ENCODE peak calls at places on chromosomes 16 and 17, in four cellular contexts. B is prostate gland, W is fibroblast of lung, I is heart left ventricle. U is an unnamed sample.

GRCh38 chr17:65099941-65100315 is 37.2 kb upstream of the RGS9 start:
- DNase-seq in B (no peak), I (peak; percentile 70), W (peak; percentile 86), U (peak; percentile 35)

GRCh38 chr17:57906910-57907309 is 48.3 kb downstream of the CUEDC1 start:
- DNase-seq in B (no peak), W (no peak), I (peak; percentile 14), U (peak; percentile 52)

GRCh38 chr17:42809250-42809649 is 10.6 kb downstream of the CNTD1 start:
- DNase-seq in W (peak; percentile 85), B (no peak), I (no peak), U (no peak)

GRCh38 chr17:27256225-27257030 is 37.5 kb upstream of the WSB1 start:
- DNase-seq in I (no peak), B (no peak), W (peak; percentile 82), U (no peak)

GRCh38 chr17:58268774-58269556 is 11.8 kb downstream of the MPO start:
- DNase-seq in W (no peak), B (no peak), I (no peak), U (no peak)

GRCh38 chr16:83344014-83344413 is 463.8 kb upstream of the HSBP1 start:
- DNase-seq in W (peak; percentile 93), B (no peak), I (no peak), U (no peak)

GRCh38 chr16:50360033-50360778 is 8.6 kb downstream of the BRD7 start:
- DNase-seq in W (peak; percentile 78), I (no peak), B (no peak), U (no peak)

GRCh38 chr16:49587051-49587450 is 213.4 kb downstream of the C16orf78 start:
- DNase-seq in B (no peak), W (no peak), I (no peak), U (no peak)

GRCh38 chr16:85347213-85347591 is 234.9 kb upstream of the CIBAR2 start:
- DNase-seq in B (peak; percentile 36), I (peak; percentile 50), W (no peak), U (peak; percentile 36)

GRCh38 chr16:87431926-87432325 is 39.8 kb downstream of the MAP1LC3B start:
- DNase-seq in W (peak; percentile 90), B (no peak), I (no peak), U (no peak)

GRCh38 chr16:58243528-58244004 is 45.7 kb upstream of the CSNK2A2 start:
- DNase-seq in B (no peak), W (no peak), I (no peak), U (no peak)

GRCh38 chr17:33228548-33228947 is 64.5 kb downstream of the ASIC2 start:
- DNase-seq in I (no peak), B (no peak), W (no peak), U (no peak)

GRCh38 chr17:67293251-67294203 is 48.5 kb upstream of the HELZ start:
- DNase-seq in W (peak; percentile 9), B (peak; percentile 43), I (peak; percentile 84), U (peak; percentile 84)

GRCh38 chr16:89369266-89369895 is 121.0 kb downstream of the ANKRD11 start:
- DNase-seq in W (no peak), B (no peak), I (no peak), U (peak; percentile 98)

GRCh38 chr16:15819046-15819445 is 37.8 kb downstream of the MYH11 start:
- DNase-seq in I (no peak), W (no peak), B (no peak), U (no peak)

GRCh38 chr16:11117576-11118211 is 138.3 kb downstream of the SOCS1 start:
- DNase-seq in I (no peak), B (no peak), W (no peak), U (no peak)

DNA sequence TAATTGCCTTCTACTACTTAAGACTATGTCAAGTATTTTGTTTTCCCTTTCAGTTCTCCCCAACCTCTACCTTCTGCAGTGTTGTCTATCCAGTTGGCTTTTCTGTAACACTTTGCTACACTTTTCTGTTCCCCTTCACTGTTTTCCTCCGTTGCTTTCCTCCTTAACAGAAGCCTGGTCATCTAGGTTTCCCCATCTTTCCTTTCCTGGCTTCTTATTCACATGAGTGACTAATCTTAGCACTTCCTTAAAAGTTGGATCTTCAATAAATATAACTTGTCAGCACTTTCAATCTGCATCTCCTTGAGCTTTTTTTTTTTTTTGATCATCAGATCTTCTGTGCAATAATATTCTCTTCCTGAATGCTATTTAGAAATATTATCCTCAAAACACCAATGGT is 2.8 kb upstream of the SLFN11 start:
- DNase-seq in I (no peak), B (no peak), W (no peak), U (no peak)
- H3K27me3 ChIP-seq in I (peaks cover 3% of the 10 kb centered on the region), B (no peaks in the 10 kb centered on the region), W (no peaks in the 10 kb centered on the region), U (no peaks in the 10 kb centered on the region)

GRCh38 chr17:49442051-49442450 is 27.4 kb upstream of the PHB1 start:
- DNase-seq in B (no peak), W (no peak), I (no peak), U (no peak)
- H3K27me3 ChIP-seq in B (no peaks in the 10 kb centered on the region), W (peaks cover 17% of the 10 kb centered on the region), I (peaks cover 21% of the 10 kb centered on the region), U (no peaks in the 10 kb centered on the region)

GRCh38 chr17:48600244-48601098 is 4.3 kb downstream of the HOXB6 start:
- DNase-seq in I (no peak), W (no peak), B (no peak), U (no peak)

GRCh38 chr17:48601528-48602430 is 3.0 kb downstream of the HOXB6 start:
- DNase-seq in B (no peak), W (no peak), I (no peak), U (no peak)

GRCh38 chr17:48599373-48599772 is 5.4 kb downstream of the HOXB6 start:
- DNase-seq in I (no peak), W (no peak), B (no peak), U (no peak)

GRCh38 chr17:48598727-48599126 is 5.1 kb upstream of the HOXB5 start:
- DNase-seq in I (no peak), W (no peak), B (no peak), U (no peak)

GRCh38 chr17:48601184-48601527 is 3.6 kb downstream of the HOXB6 start:
- DNase-seq in B (no peak), W (no peak), I (no peak), U (no peak)
- H3K27me3 ChIP-seq in B (peaks cover 58% of the 10 kb centered on the region), W (no peaks in the 10 kb centered on the region), I (peaks cover 99% of the 10 kb centered on the region), U (no peaks in the 10 kb centered on the region)

DNA sequence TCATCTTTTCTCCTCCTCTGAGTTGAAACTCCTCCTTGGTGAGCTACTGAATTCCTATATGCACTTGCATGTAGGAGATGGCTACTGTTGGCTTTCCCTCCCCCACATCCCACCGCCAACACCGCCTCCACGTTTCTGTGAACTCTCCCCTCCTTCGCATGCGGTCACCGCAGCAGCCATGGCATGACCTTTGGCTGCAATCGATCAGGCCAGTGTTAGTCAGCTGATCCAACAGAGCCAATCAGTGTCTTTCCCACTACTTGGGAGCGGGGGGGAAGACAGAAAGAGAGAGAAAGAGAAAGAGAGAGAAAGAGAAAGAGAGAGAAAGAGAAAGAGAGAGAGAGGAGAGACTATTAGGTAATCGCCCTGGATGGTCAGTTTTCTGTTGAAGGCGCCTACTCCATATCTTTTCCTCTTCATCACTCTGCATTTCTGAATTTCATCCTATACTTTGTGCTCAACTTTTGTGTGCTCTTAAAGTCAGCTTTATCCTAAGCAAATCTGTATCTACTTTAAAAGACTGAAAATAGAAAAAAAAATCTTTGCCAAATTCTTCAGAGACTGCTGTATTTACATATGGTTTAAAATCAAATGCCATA is 22.7 kb downstream of the ASGR1 start:
- DNase-seq in W (no peak), I (no peak), B (no peak), U (no peak)
- H3K27me3 ChIP-seq in W (no peaks in the 10 kb centered on the region), I (peaks cover 9% of the 10 kb centered on the region), B (no peaks in the 10 kb centered on the region), U (no peaks in the 10 kb centered on the region)

DNA sequence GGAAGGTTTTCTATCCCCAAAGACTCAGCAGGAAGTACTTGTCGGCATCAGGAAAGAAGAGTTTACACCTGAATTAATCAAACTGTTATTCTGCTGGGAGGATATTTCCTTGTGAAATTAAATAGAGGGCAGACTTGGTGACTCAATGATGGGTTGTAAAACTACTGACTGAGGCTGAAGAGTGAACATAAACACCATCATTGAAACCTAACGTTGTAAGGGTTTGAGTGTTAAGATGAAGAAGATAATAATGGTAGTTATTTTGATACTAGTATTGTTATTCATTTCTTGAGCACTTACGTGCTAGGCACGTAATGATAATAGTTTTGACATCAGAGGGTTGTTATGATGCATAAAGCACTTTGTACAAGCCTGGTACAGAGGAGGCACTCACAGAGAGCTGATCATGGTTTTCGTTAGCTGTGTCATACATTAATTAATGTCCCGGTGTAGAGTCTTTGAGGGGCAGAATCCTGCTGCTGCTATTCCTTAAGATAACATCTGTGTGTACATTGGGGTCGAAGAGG is 64.2 kb upstream of the CACNG3 start:
- DNase-seq in W (no peak), B (no peak), I (no peak), U (no peak)
- H3K27me3 ChIP-seq in W (no peaks in the 10 kb centered on the region), B (no peaks in the 10 kb centered on the region), I (no peaks in the 10 kb centered on the region), U (no peaks in the 10 kb centered on the region)

DNA sequence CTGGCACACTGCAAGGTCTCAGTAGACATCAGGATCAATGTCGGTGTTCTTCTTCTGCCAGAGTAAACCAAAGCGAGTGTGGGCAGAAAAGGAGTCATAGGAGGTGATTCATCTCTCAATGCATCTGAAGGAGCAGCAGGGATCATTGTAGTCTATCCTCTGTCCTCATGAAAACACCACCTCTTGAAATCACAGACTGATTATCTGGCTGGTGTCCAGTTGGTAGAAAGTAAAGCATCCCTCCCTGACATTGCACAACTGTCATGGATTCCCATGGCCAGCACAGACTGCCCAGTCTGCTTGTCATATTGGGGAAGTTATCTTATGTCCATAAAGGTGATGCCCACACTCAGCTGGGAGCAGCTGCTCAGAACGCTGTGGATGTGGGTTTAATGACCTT is 74.1 kb downstream of the ABCC12 start:
- DNase-seq in B (no peak), I (no peak), W (peak; percentile 93), U (no peak)
- H3K27me3 ChIP-seq in B (no peaks in the 10 kb centered on the region), I (no peaks in the 10 kb centered on the region), W (no peaks in the 10 kb centered on the region), U (no peaks in the 10 kb centered on the region)

DNA sequence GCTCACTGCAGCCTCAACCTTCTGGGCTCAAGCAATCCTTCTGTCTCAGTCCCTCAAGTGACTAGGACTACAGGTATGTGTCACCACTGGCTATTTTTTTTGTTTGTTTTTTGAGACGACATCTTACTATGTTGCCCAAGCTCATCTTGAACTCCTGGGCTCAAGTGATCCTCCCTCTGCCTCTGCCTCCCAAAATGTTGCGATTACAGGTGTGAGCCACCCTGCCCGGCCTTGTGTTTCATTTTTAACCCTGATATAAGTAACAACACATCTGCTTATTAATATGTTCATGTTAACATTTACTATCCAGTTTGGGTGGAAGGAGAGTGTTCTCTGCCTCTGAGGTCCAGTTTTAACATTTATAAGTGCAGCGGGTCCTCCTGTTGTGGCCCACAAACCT is 3.1 kb downstream of the FAM20A start:
- DNase-seq in B (no peak), W (no peak), I (no peak), U (no peak)
- H3K27me3 ChIP-seq in B (peaks cover 10% of the 10 kb centered on the region), W (peaks cover 16% of the 10 kb centered on the region), I (no peaks in the 10 kb centered on the region), U (no peaks in the 10 kb centered on the region)

DNA sequence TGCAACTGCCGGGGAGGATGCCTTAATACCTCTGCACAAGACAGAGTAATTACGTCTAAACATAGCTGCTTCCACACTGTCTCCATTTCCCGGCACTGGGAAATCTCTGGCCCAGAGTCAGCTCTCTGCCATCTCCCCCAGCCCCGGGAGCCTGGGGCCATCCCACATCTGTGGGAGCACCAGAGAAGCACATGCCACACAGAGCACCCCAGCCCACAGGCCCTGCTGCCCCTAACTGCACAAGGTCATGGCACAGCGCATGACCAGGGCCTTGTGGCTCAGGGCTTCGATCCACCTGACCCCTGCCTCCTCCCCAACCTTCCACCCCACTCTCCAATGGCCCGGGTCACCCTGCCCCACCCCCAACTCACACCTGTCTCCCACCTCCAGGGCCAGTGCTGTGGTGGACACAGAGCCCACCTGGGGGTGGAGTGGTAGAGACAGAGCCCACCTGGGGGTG is 36.6 kb upstream of the RBFOX3 start:
- DNase-seq in B (peak; percentile 1), W (no peak), I (no peak), U (no peak)
- H3K27me3 ChIP-seq in B (no peaks in the 10 kb centered on the region), W (no peaks in the 10 kb centered on the region), I (peaks cover 4% of the 10 kb centered on the region), U (peaks cover 35% of the 10 kb centered on the region)

U was measured in SJCRH30.